ENCODE peak calls at places on chromosomes 1 and 21, in ten cellular contexts. O is endothelial cell of umbilical vein, P is erythroblast, Z is adrenal gland, Q is esophagus squamous epithelium, F is stomach, U is ovary, L is right lobe of liver, C is tibial nerve, W is heart left ventricle. I is an unnamed sample.

GRCh38 chr1:109763646-109764415 is at the start of gene EPS8L3:
- DNase-seq in O (no peak), P (no peak), Z (peak), Q (no peak), F (peak), U (peak), L (peak), C (no peak), W (peak), I (no peak)

GRCh38 chr1:234264832-234265231 is 108.4 kb upstream of the COA6 start:
- DNase-seq in O (no peak), P (no peak), Z (no peak), Q (no peak), F (no peak), U (no peak), L (no peak), C (no peak), W (no peak), I (no peak)

GRCh38 chr1:56249244-56249643 is 330.1 kb downstream of the PLPP3 start:
- DNase-seq in O (no peak), P (no peak), Z (no peak), Q (no peak), F (no peak), U (no peak), L (no peak), C (no peak), W (peak), I (no peak)

GRCh38 chr1:11052839-11053757 is 6.1 kb upstream of the MASP2 start:
- DNase-seq in O (no peak), P (no peak), Z (no peak), Q (no peak), F (no peak), U (no peak), L (no peak), C (no peak), W (no peak), I (no peak)

GRCh38 chr1:20124451-20125057 is 5.2 kb upstream of the PLA2G2D start:
- DNase-seq in O (peak), P (peak), Z (peak), Q (no peak), F (no peak), U (no peak), L (no peak), C (peak), W (no peak), I (peak)

GRCh38 chr1:17079140-17079868 is 25.5 kb upstream of the SDHB start:
- DNase-seq in O (no peak), P (no peak), Z (no peak), Q (no peak), F (no peak), U (no peak), L (no peak), C (no peak), W (no peak), I (no peak)

GRCh38 chr21:42437786-42438185 is 34.1 kb downstream of the UBASH3A start:
- DNase-seq in O (no peak), P (no peak), Z (no peak), Q (no peak), F (no peak), U (no peak), L (no peak), C (no peak), W (no peak), I (no peak)

GRCh38 chr1:41864471-41865040 is 54.2 kb downstream of the HIVEP3 start:
- DNase-seq in O (no peak), P (no peak), Z (no peak), Q (no peak), F (no peak), U (no peak), L (no peak), C (no peak), W (no peak), I (no peak)

GRCh38 chr1:56508523-56508983 is 70.8 kb downstream of the PLPP3 start:
- DNase-seq in O (no peak), P (no peak), Z (peak), Q (no peak), F (peak), U (no peak), L (peak), C (peak), W (peak), I (no peak)

GRCh38 chr1:235996048-235996785 is 68.7 kb downstream of the NID1 start:
- DNase-seq in O (no peak), P (no peak), Z (no peak), Q (no peak), F (no peak), U (no peak), L (no peak), C (no peak), W (no peak), I (no peak)

GRCh38 chr1:33459766-33460543 is 12.5 kb upstream of the ZSCAN20 start:
- DNase-seq in O (no peak), P (no peak), Z (no peak), Q (no peak), F (no peak), U (no peak), L (no peak), C (no peak), W (no peak), I (no peak)

GRCh38 chr21:38351961-38352521 is 95.2 kb downstream of the KCNJ15 start:
- DNase-seq in O (peak), P (no peak), Z (no peak), Q (no peak), F (no peak), U (no peak), L (no peak), C (no peak), W (no peak), I (peak)

GRCh38 chr21:29433366-29434059 is 134.8 kb downstream of the BACH1 start:
- DNase-seq in O (no peak), P (no peak), Z (no peak), Q (no peak), F (no peak), U (no peak), L (no peak), C (no peak), W (no peak), I (no peak)

GRCh38 chr21:31780944-31781343 is 49.0 kb upstream of the SCAF4 start:
- DNase-seq in O (no peak), P (no peak), Z (no peak), Q (no peak), F (no peak), U (no peak), L (no peak), C (no peak), W (no peak), I (no peak)

GRCh38 chr1:12338793-12339192 is 109.0 kb downstream of the VPS13D start:
- DNase-seq in O (no peak), P (no peak), Z (no peak), Q (no peak), F (no peak), U (no peak), L (no peak), C (no peak), W (no peak), I (no peak)

GRCh38 chr1:50450861-50451653 is 27.8 kb upstream of the DMRTA2 start:
- DNase-seq in O (no peak), P (no peak), Z (no peak), Q (no peak), F (no peak), U (no peak), L (no peak), C (no peak), W (no peak), I (no peak)

GRCh38 chr1:202807367-202807925 is 775 bp downstream of the KDM5B start:
- DNase-seq in O (no peak), P (peak), Z (peak), Q (no peak), F (no peak), U (no peak), L (peak), C (no peak), W (peak), I (peak)

GRCh38 chr1:115951552-115951951 is 24.8 kb upstream of the SLC22A15 start:
- DNase-seq in O (no peak), P (no peak), Z (no peak), Q (no peak), F (no peak), U (no peak), L (no peak), C (no peak), W (no peak), I (no peak)

GRCh38 chr1:113675299-113675698 is 84.0 kb downstream of the PHTF1 start:
- DNase-seq in O (no peak), P (no peak), Z (no peak), Q (no peak), F (no peak), U (no peak), L (no peak), C (no peak), W (no peak), I (no peak)

GRCh38 chr1:38336308-38336707 is 289.7 kb upstream of the POU3F1 start:
- DNase-seq in O (no peak), P (no peak), Z (no peak), Q (no peak), F (no peak), U (no peak), L (no peak), C (no peak), W (no peak), I (no peak)

GRCh38 chr1:111603979-111604378 is 15.6 kb upstream of the RAP1A start:
- DNase-seq in O (no peak), P (peak), Z (no peak), Q (peak), F (peak), U (no peak), L (no peak), C (no peak), W (no peak), I (no peak)

GRCh38 chr1:205726619-205727125 is 23.3 kb downstream of the NUCKS1 start:
- DNase-seq in O (no peak), P (no peak), Z (no peak), Q (no peak), F (no peak), U (no peak), L (no peak), C (no peak), W (no peak), I (no peak)

GRCh38 chr1:83816836-83817235 is 182.1 kb downstream of the TTLL7 start:
- DNase-seq in O (no peak), P (no peak), Z (no peak), Q (no peak), F (no peak), U (no peak), L (no peak), C (no peak), W (no peak), I (no peak)

GRCh38 chr1:234994411-234995295 is 134.0 kb downstream of the TOMM20 start:
- DNase-seq in O (no peak), P (no peak), Z (no peak), Q (no peak), F (no peak), U (no peak), L (peak), C (no peak), W (no peak), I (no peak)

GRCh38 chr1:72281637-72282270 is 585 bp downstream of the NEGR1 start:
- DNase-seq in O (no peak), P (no peak), Z (peak), Q (no peak), F (no peak), U (no peak), L (no peak), C (peak), W (no peak), I (no peak)

GRCh38 chr1:201885531-201886075 is 3.1 kb upstream of the SHISA4 start:
- DNase-seq in O (no peak), P (peak), Z (peak), Q (no peak), F (no peak), U (peak), L (peak), C (no peak), W (no peak), I (peak)

GRCh38 chr1:168469690-168470089 is 74.1 kb downstream of the XCL2 start:
- DNase-seq in O (peak), P (peak), Z (peak), Q (no peak), F (peak), U (peak), L (peak), C (peak), W (peak), I (no peak)

GRCh38 chr1:32035119-32035518 is 21.5 kb downstream of the KHDRBS1 start:
- DNase-seq in O (no peak), P (no peak), Z (no peak), Q (no peak), F (no peak), U (no peak), L (no peak), C (no peak), W (no peak), I (no peak)

GRCh38 chr1:53949023-53949611 is 3.0 kb downstream of the LRRC42 start:
- DNase-seq in O (peak), P (peak), Z (no peak), Q (no peak), F (no peak), U (no peak), L (no peak), C (no peak), W (no peak), I (no peak)

GRCh38 chr1:162062542-162063015 is 6.9 kb upstream of the NOS1AP start:
- DNase-seq in O (no peak), P (no peak), Z (no peak), Q (no peak), F (peak), U (no peak), L (no peak), C (no peak), W (peak), I (no peak)

GRCh38 chr1:65068202-65069011 is 79.6 kb upstream of the AK4 start:
- DNase-seq in O (peak), P (peak), Z (no peak), Q (no peak), F (no peak), U (no peak), L (no peak), C (peak), W (no peak), I (peak)

GRCh38 chr1:31593136-31593665 is 16.9 kb downstream of the TINAGL1 start:
- DNase-seq in O (no peak), P (no peak), Z (no peak), Q (no peak), F (no peak), U (no peak), L (no peak), C (no peak), W (no peak), I (no peak)

GRCh38 chr1:70043806-70044205 is 161.6 kb downstream of the LRRC40 start:
- DNase-seq in O (peak), P (peak), Z (no peak), Q (no peak), F (no peak), U (no peak), L (no peak), C (no peak), W (no peak), I (no peak)

GRCh38 chr1:109984190-109984455 is 442 bp upstream of the AHCYL1 start:
- DNase-seq in O (peak), P (no peak), Z (no peak), Q (no peak), F (no peak), U (no peak), L (no peak), C (no peak), W (no peak), I (no peak)

GRCh38 chr1:247210386-247211117 is 38.7 kb upstream of the ZNF124 start:
- DNase-seq in O (peak), P (peak), Z (peak), Q (peak), F (peak), U (peak), L (peak), C (peak), W (peak), I (peak)

GRCh38 chr1:199948587-199949280 is 78.8 kb upstream of the NR5A2 start:
- DNase-seq in O (peak), P (no peak), Z (no peak), Q (no peak), F (no peak), U (no peak), L (no peak), C (no peak), W (no peak), I (no peak)

DNA sequence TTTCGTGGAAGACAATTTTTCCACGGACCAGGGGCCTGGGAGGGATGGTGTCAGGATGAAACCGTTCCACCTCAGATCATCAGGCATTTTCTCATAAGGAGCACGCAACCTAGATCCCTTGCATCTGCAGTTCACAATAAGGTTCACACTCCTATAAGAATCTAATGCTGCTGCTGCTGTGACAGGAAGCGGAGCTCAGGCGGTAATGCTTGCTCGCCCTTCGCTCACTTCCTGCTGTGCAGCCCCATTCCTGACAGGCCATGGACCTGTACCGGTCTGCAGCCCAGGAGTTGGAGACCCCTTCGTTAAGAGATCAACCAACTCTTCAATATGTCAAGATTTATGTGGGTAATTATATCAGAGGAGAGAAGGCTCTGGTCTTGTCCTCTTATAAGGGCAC is 3.3 kb upstream of the DHX9 start:
- DNase-seq in O (no peak), P (no peak), Z (no peak), Q (no peak), F (no peak), U (no peak), L (no peak), C (no peak), W (no peak), I (no peak)
- TF ChIP-seq POLR2A in O (no peak), P (peak), Z (no peak), Q (no peak), F (no peak), U (no peak), L (no peak), C (no peak), W (no peak), I (no peak)

GRCh38 chr1:66350001-66350547 is 183.9 kb upstream of the SGIP1 start:
- DNase-seq in O (peak), P (no peak), Z (no peak), Q (no peak), F (peak), U (no peak), L (no peak), C (peak), W (peak), I (no peak)
- TF ChIP-seq POLR2A in O (peak), P (no peak), Z (no peak), Q (no peak), F (no peak), U (no peak), L (no peak), C (no peak), W (no peak), I (no peak)

GRCh38 chr21:44311108-44311507 is 11.3 kb downstream of the PFKL start:
- DNase-seq in O (no peak), P (no peak), Z (no peak), Q (no peak), F (no peak), U (no peak), L (no peak), C (no peak), W (no peak), I (no peak)
- TF ChIP-seq POLR2A in O (no peak), P (no peak), Z (no peak), Q (no peak), F (no peak), U (no peak), L (no peak), C (no peak), W (no peak), I (no peak)

DNA sequence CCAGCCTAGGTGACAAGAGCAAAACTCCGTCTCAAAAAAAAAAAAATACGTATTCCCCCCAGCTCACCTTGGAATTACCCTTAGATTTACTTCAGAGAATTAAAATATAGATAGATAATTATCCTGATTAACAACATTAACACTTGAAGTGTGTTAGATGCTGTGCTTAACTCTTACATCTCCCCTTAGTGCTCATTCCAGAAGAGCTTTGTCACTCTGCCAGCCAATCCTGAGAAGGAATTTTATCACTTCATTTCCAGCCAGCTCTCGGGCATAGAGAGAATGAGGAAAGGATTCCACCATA is 1.6 kb upstream of the SHC1 start:
- DNase-seq in O (no peak), P (no peak), Z (no peak), Q (no peak), F (no peak), U (no peak), L (no peak), C (no peak), W (no peak), I (no peak)
- TF ChIP-seq POLR2A in O (no peak), P (no peak), Z (no peak), Q (no peak), F (no peak), U (no peak), L (no peak), C (no peak), W (no peak), I (no peak)

I was measured in H54.